ENCODE peak calls at places on chromosome 19, in ten cellular contexts. C, R, U, F, A, B, P, M, K and J are unnamed samples.

GRCh38 chr19:46471116-46471733 is at the start of gene PNMA8A:
- DNase-seq in C (peak), R (no peak), U (peak), F (no peak), A (no peak), B (peak), P (peak), M (peak), K (peak), J (peak)

GRCh38 chr19:48394331-48395169 is 1.1 kb downstream of the GRIN2D start:
- DNase-seq in C (no peak), R (no peak), U (no peak), F (no peak), A (no peak), B (peak), P (no peak), M (no peak), K (no peak), J (no peak)

GRCh38 chr19:47663911-47664771 is 49.1 kb upstream of the EHD2 start:
- DNase-seq in C (peak), R (peak), U (peak), F (no peak), A (peak), B (peak), P (peak), M (peak), K (peak), J (peak)

GRCh38 chr19:33177417-33177976 is 16.6 kb upstream of the LRP3 start:
- DNase-seq in C (no peak), R (peak), U (no peak), F (no peak), A (no peak), B (peak), P (no peak), M (peak), K (peak), J (no peak)

GRCh38 chr19:31354919-31355318 is 5.7 kb upstream of the TSHZ3 start:
- DNase-seq in C (no peak), R (no peak), U (no peak), F (no peak), A (no peak), B (no peak), P (no peak), M (no peak), K (no peak), J (no peak)

GRCh38 chr19:47779524-47780214 is 1.2 kb downstream of the SELENOW start:
- DNase-seq in C (no peak), R (no peak), U (peak), F (no peak), A (no peak), B (no peak), P (peak), M (no peak), K (peak), J (peak)

GRCh38 chr19:1855040-1855827 is 7.0 kb upstream of the REXO1 start:
- DNase-seq in C (peak), R (no peak), U (peak), F (peak), A (peak), B (peak), P (peak), M (peak), K (no peak), J (peak)

GRCh38 chr19:3055741-3056453 is 6.4 kb downstream of the TLE5 start:
- DNase-seq in C (peak), R (no peak), U (no peak), F (no peak), A (peak), B (peak), P (no peak), M (no peak), K (no peak), J (no peak)

GRCh38 chr19:932647-933552 is 7.1 kb downstream of the ARID3A start:
- DNase-seq in C (no peak), R (peak), U (peak), F (no peak), A (peak), B (peak), P (peak), M (peak), K (no peak), J (peak)

GRCh38 chr19:35204799-35205732 is 23.5 kb downstream of the FAM187B start:
- DNase-seq in C (no peak), R (no peak), U (no peak), F (peak), A (no peak), B (no peak), P (peak), M (no peak), K (no peak), J (no peak)

GRCh38 chr19:39351537-39352037 is 9.4 kb downstream of the SAMD4B start:
- DNase-seq in C (no peak), R (no peak), U (peak), F (peak), A (no peak), B (peak), P (no peak), M (no peak), K (no peak), J (no peak)

GRCh38 chr19:56538761-56539263 is at the start of gene ZFP28:
- DNase-seq in C (peak), R (no peak), U (no peak), F (no peak), A (no peak), B (no peak), P (peak), M (peak), K (peak), J (no peak)

GRCh38 chr19:46906221-46906620 is 45.4 kb downstream of the ARHGAP35 start:
- DNase-seq in C (no peak), R (no peak), U (no peak), F (no peak), A (no peak), B (no peak), P (no peak), M (no peak), K (no peak), J (no peak)

GRCh38 chr19:58559275-58560006 is 1.0 kb upstream of the UBE2M start:
- DNase-seq in C (peak), R (peak), U (peak), F (peak), A (peak), B (peak), P (peak), M (peak), K (peak), J (peak)

GRCh38 chr19:17127671-17128070 is 52.1 kb downstream of the MYO9B start:
- DNase-seq in C (no peak), R (no peak), U (no peak), F (no peak), A (no peak), B (no peak), P (no peak), M (no peak), K (no peak), J (no peak)

GRCh38 chr19:19943848-19944582 is 43.3 kb downstream of the ZNF93 start:
- DNase-seq in C (no peak), R (no peak), U (no peak), F (no peak), A (no peak), B (no peak), P (no peak), M (no peak), K (no peak), J (no peak)

GRCh38 chr19:30577551-30578090 is 205.4 kb downstream of the ZNF536 start:
- DNase-seq in C (no peak), R (no peak), U (no peak), F (no peak), A (no peak), B (no peak), P (no peak), M (no peak), K (no peak), J (no peak)

GRCh38 chr19:17757125-17757524 is 5.8 kb downstream of the FCHO1 start:
- DNase-seq in C (peak), R (peak), U (peak), F (no peak), A (peak), B (peak), P (peak), M (peak), K (no peak), J (peak)

GRCh38 chr19:29267701-29268100 is 54.8 kb upstream of the UQCRFS1 start:
- DNase-seq in C (no peak), R (no peak), U (no peak), F (no peak), A (no peak), B (no peak), P (no peak), M (no peak), K (no peak), J (no peak)

GRCh38 chr19:50719566-50719965 is at the start of gene SHANK1:
- DNase-seq in C (no peak), R (no peak), U (no peak), F (no peak), A (no peak), B (no peak), P (no peak), M (no peak), K (no peak), J (peak)

GRCh38 chr19:50718255-50719118 is 1.1 kb downstream of the SHANK1 start:
- DNase-seq in C (no peak), R (no peak), U (no peak), F (no peak), A (no peak), B (no peak), P (no peak), M (no peak), K (no peak), J (no peak)

GRCh38 chr19:50720181-50720920 is 749 bp upstream of the SHANK1 start:
- DNase-seq in C (no peak), R (no peak), U (no peak), F (no peak), A (no peak), B (no peak), P (no peak), M (no peak), K (no peak), J (no peak)

GRCh38 chr19:50717891-50718254 is 1.7 kb downstream of the SHANK1 start:
- DNase-seq in C (no peak), R (no peak), U (no peak), F (no peak), A (no peak), B (no peak), P (no peak), M (no peak), K (no peak), J (no peak)

DNA sequence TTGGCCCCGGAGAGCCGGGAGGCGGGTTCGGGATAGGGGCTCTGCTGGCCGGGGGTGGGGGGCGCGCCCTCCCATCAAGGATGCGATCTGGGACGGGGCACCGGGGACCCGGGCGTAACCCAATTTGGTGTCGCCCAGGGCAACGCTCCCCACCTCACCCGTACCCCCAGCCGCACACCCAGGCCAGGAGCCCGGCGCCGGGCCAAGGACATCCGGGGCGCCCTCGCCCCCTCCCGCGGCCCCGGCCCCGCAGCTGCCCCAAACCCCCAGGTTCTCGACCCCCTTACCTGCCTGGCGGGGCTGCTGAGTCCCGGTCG is 525 bp downstream of the SHANK1 start:
- DNase-seq in C (no peak), R (no peak), U (no peak), F (no peak), A (no peak), B (no peak), P (no peak), M (no peak), K (no peak), J (no peak)
- H3K4me3 ChIP-seq in C (no peak), R (peak), U (peak), F (no peak), A (no peak), B (peak), P (peak), M (no peak), K (peak), J (peak)

DNA sequence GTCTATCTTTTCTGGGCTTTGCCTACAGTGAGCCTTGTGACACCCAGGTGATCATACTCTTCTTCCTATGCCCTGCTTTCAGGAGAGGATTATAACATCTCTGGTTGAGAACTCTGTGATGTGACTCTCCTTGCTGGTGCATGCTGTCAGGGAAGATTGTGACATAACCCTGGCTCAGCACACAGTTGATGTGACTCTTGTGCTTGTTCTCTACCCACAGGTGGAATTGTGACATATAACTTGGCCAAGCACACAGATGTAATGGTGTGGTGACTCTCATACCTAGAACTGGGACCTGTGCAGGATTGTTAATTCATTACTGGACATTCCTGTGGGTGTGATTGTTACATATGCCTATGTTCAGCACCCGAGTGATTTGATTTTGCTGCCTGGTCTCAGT is 21.7 kb upstream of the ZNF254 start:
- DNase-seq in C (no peak), R (no peak), U (no peak), F (no peak), A (no peak), B (no peak), P (no peak), M (no peak), K (no peak), J (no peak)
- TF ChIP-seq CTCF in C (no peak), R (no peak), U (no peak), F (no peak), A (no peak), B (no peak), P (no peak), M (no peak), K (no peak), J (no peak)

DNA sequence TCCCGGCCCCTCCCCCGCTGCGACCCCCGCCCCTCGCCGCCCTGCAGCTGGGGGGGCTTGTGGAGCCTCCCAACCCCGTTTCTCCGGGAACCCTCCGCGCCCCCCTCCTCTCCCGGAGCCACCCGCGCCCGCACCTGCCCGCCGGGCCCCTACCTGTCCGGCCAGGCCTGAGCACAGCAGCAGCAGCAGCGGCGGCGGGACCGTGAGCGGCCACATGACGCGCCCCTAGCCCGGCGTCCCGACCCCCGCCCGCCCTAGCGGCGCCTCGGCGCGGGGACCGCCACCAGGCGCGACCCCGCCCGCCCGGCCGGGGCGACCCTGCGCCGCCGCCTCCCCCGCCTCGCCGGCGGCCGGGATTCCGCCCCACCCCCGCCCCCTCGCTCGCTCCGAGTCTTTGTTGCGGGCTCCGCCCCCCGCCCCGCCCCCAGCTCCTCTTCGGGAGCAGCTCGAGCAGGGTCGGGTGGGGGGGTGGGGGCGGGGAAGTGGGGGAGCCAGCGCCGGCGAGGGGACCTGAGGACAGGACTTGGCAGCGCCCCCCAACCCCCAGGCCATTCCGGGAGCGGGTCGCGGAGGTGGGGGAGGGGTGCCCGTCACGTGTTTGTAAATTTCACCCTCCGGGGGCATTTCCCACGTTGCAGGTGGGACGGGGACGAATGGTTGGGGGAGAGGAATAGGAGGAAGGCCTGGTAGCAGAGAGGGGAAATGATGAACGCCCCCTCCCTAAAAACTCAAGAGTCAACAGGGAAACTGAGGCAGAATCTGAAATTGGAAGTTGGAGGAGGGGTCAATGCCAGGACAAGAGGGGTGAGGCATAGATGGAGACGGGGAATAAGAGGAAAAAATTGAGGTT is at the start of gene OLFM2:
- DNase-seq in C (peak), R (no peak), U (no peak), F (no peak), A (no peak), B (no peak), P (no peak), M (peak), K (no peak), J (no peak)
- H3K4me3 ChIP-seq in C (peak), R (peak), U (peak), F (no peak), A (peak), B (peak), P (peak), M (no peak), K (peak), J (no peak)

DNA sequence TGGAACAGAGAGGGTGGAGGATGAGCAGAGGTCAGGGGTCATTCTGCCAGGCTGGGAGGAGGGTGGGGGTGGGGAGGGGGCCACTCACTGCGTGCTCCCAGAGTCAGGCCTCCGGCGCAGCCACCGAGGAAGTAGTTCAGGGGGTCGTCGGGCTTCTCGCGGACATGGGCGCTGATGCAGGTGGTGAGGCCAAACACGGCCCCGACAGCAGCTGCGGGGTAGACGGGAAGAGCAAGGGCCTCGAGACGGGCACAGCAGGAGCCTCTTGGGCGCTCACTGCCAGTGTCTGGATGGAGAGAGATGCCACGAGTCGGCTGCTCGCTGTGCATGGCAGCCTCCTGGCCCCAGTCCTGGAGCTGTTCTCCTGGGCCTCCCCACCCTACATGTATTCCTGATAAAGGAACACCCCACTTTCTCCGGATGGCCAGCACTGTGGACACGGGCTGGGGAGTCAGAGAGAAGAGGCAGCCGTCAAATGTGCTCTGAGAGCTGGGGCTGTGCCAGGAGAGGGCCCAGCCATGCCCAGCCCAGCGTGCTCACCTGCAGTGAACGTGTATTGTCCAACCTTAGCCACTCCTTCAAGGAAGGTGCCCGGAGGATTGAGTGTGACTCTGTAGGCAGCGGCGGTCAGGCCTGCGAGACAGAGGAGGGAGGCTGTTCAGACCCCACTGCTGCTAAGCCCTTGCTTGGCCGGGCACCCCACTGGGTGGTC is 7.1 kb downstream of the NDUFA11 start:
- DNase-seq in C (no peak), R (no peak), U (no peak), F (no peak), A (no peak), B (no peak), P (no peak), M (no peak), K (no peak), J (no peak)
- TF ChIP-seq CTCF in C (no peak), R (no peak), U (no peak), F (no peak), A (no peak), B (no peak), P (no peak), M (no peak), K (no peak), J (no peak)

DNA sequence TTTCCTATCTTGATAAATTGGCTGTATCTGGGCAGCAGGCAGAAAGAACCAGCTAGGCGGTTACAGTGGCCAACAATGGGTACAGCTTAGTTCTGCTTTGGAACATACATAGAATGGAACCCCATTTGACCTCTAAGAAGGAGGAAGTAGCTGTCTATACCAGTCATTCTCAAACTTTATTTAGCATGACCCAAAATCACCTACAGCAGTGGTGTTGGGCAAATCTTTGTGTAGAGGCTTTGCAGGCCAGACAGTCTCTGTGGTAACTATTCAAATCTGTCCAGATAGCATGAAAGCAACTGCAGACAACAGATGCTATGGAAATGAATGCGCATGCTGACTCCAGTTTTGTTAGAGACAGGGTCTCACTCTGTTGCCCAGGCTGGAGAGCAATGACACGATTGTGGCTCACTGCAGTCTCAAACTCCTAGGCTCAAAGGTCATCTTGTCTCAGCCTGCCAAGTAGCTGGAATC is 12.0 kb upstream of the KCNC3 start:
- DNase-seq in C (no peak), R (no peak), U (no peak), F (peak), A (no peak), B (no peak), P (no peak), M (no peak), K (no peak), J (no peak)
- H3K4me3 ChIP-seq in C (no peak), R (no peak), U (no peak), F (peak), A (no peak), B (no peak), P (no peak), M (no peak), K (no peak), J (no peak)

DNA sequence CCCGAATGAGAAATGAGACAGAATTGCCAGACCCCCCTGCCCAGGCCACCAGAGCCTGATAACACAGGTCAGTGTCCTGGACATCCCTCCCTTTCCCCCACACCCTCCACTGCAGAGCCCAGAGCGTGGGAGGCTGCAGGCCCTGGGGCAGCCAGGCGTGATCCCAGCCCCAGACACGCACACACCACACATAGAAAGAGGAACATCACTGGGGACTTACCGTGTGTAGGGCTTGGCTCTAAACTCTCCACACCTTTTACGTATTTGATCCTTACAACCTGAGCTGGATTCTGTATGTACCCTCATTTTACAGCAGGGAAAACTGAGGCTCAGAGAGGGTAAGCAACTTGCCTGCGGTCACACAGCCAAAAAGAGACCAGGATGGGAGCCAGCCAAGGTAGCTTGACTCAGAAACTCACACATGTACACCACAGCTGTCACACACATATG is 334 bp upstream of the ANGPTL6 start:
- DNase-seq in C (no peak), R (no peak), U (no peak), F (peak), A (no peak), B (no peak), P (no peak), M (no peak), K (no peak), J (no peak)
- TF ChIP-seq CTCF in C (no peak), R (no peak), U (no peak), F (no peak), A (no peak), B (no peak), P (no peak), M (no peak), K (no peak), J (no peak)

DNA sequence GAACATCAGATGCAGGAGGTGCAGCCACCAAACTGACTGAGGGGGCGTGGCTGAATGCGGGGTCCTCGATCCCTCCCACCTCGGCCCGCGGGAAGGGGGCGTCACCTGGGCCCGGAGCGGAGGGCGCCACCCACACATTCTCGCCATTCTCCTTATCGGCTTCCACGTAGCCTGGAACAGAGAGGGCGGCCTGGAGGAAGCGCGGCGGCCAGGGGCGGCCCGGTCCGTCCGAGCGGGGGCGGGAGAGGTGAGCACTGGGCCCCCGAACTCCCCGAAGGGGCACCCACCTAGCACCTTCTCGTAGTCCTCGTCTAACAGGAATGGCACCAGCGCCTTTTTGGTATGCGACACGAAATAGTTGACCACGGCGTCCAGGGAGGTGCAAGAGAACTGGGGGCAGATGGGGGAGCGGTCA is 11.8 kb downstream of the STAP2 start:
- DNase-seq in C (no peak), R (no peak), U (no peak), F (no peak), A (no peak), B (no peak), P (no peak), M (peak), K (no peak), J (no peak)
- H3K4me3 ChIP-seq in C (no peak), R (peak), U (peak), F (no peak), A (no peak), B (no peak), P (peak), M (no peak), K (peak), J (no peak)

GRCh38 chr19:23817519-23817918 is 58.8 kb upstream of the ZNF681 start:
- DNase-seq in C (no peak), R (no peak), U (peak), F (no peak), A (peak), B (peak), P (no peak), M (peak), K (no peak), J (no peak)
- TF ChIP-seq CTCF in C (no peak), R (peak), U (peak), F (peak), A (peak), B (no peak), P (peak), M (peak), K (no peak), J (peak)